ENCODE peak calls at places on chromosomes 12 and 14, in nine cellular contexts. C is fibroblast of mammary gland, O is heart right ventricle, Y is GM12865, G is heart left ventricle, Q is cardiac muscle cell, W is thoracic aorta, L is bronchial epithelial cell, P is WERI-Rb-1. V is an unnamed sample.
A peak's percentile ranks its signal among the peaks of the same experiment; 100 is the strongest.

GRCh38 chr14:24329736-24330135 is 5.1 kb downstream of the ADCY4 start:
- DNase-seq in G (peak; percentile 61), L (no peak), Q (no peak), C (no peak), Y (no peak), O (peak; percentile 50), W (no peak), P (no peak), V (no peak)

GRCh38 chr12:53097564-53098353 is at the start of gene IGFBP6:
- DNase-seq in L (peak; percentile 29), G (peak; percentile 85), W (no peak), Q (peak; percentile 44), C (peak; percentile 34), O (peak; percentile 79), P (peak; percentile 54), Y (peak; percentile 53), V (peak; percentile 88)

GRCh38 chr12:107027304-107028053 is 40.5 kb upstream of the MTERF2 start:
- DNase-seq in C (peak; percentile 94), G (no peak), Q (peak; percentile 96), Y (peak; percentile 72), W (no peak), L (peak; percentile 99), O (no peak), P (no peak), V (peak; percentile 81)

GRCh38 chr12:71090971-71091370 is 66.8 kb downstream of the TSPAN8 start:
- DNase-seq in Y (no peak), C (no peak), W (no peak), P (no peak), Q (no peak), G (no peak), O (no peak), L (peak; percentile 80), V (no peak)

GRCh38 chr12:31850268-31850667 is 108.9 kb upstream of the RESF1 start:
- DNase-seq in L (no peak), C (no peak), Y (no peak), G (no peak), W (no peak), Q (no peak), P (no peak), O (no peak), V (no peak)

GRCh38 chr12:113136990-113137511 is 1.5 kb upstream of the RASAL1 start:
- DNase-seq in C (no peak), P (no peak), O (no peak), L (no peak), Q (no peak), Y (no peak), G (no peak), W (no peak), V (no peak)

GRCh38 chr14:66121859-66122258 is 364.3 kb upstream of the CCDC196 start:
- DNase-seq in O (no peak), G (no peak), Y (no peak), L (no peak), Q (no peak), W (no peak), P (peak; percentile 37), C (no peak), V (no peak)

GRCh38 chr12:12265571-12266388 is 1.1 kb downstream of the LRP6 start:
- DNase-seq in L (peak; percentile 17), O (no peak), C (peak; percentile 40), P (no peak), Y (peak; percentile 52), Q (peak; percentile 57), W (no peak), G (peak; percentile 19), V (peak; percentile 88)

DNA sequence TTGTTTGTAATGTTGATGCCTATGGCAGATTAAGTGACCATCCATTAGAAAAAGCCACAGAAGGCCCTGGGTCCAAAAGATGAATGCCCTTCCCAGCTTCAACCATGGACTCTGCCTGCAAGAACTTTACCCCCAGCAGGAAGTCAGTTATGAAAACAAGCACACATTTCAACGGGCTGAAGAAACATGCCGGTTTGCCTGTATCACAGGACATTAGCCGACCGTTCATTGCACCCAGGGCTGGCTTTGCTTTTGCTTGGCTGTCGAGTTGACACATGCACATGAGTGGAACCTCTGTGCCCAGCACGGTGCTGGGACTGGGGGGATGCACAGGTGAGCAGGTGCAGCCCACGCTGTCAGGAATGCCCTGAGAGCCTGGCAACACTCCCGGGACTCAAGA is 1087.0 kb downstream of the BCL11B start:
- DNase-seq in G (no peak), Q (no peak), W (no peak), P (no peak), L (no peak), C (no peak), Y (no peak), O (no peak), V (no peak)
- H3K4me3 ChIP-seq in G (no peak overlapping the region), Q (no peak overlapping the region), W (no peak overlapping the region), P (no peak overlapping the region), L (no peak overlapping the region), C (no peak overlapping the region), Y (peak overlapping the region; percentile 24), O (no peak overlapping the region), V (no peak overlapping the region)

DNA sequence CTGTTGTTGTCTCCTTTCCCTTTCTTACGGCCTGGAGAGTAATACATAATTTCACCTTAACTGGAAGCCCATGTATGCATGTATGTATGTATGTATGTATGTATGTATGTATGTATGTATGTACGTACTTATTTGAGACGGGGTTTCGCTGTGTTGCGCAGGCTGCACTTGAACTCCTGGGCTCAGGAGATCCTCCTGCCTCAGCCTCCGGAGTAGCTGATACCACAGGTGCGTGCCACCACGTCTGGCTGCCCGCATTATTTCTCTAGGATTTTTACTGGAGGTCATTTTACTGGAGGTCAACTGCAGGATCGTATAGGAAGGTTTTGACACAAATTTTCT is 644 bp upstream of the OS9 start:
- DNase-seq in Q (no peak), G (no peak), P (peak; percentile 11), O (no peak), Y (no peak), W (no peak), C (no peak), L (no peak), V (no peak)
- H3K4me3 ChIP-seq in Q (no peak overlapping the region), G (peak overlapping the region; percentile 86), P (peak overlapping the region; percentile 6), O (peak overlapping the region; percentile 88), Y (peak overlapping the region; percentile 26), W (peak overlapping the region; percentile 89), C (peak overlapping the region; percentile 8), L (no peak overlapping the region), V (peak overlapping the region; percentile 52)

GRCh38 chr12:66916189-66916588 is 237.3 kb upstream of the GRIP1 start:
- DNase-seq in W (no peak), P (no peak), G (no peak), Q (no peak), Y (no peak), O (no peak), C (no peak), L (peak; percentile 93), V (no peak)
- H3K4me3 ChIP-seq in W (no peak overlapping the region), P (no peak overlapping the region), G (no peak overlapping the region), Q (no peak overlapping the region), Y (no peak overlapping the region), O (no peak overlapping the region), C (no peak overlapping the region), L (no peak overlapping the region), V (no peak overlapping the region)

GRCh38 chr12:16499617-16500016 is 106.3 kb downstream of the LMO3 start:
- DNase-seq in C (no peak), Y (no peak), W (no peak), G (no peak), Q (peak; percentile 62), L (no peak), P (no peak), O (no peak), V (no peak)
- H3K4me3 ChIP-seq in C (no peak overlapping the region), Y (no peak overlapping the region), W (no peak overlapping the region), G (no peak overlapping the region), Q (no peak overlapping the region), L (no peak overlapping the region), P (no peak overlapping the region), O (no peak overlapping the region), V (no peak overlapping the region)

DNA sequence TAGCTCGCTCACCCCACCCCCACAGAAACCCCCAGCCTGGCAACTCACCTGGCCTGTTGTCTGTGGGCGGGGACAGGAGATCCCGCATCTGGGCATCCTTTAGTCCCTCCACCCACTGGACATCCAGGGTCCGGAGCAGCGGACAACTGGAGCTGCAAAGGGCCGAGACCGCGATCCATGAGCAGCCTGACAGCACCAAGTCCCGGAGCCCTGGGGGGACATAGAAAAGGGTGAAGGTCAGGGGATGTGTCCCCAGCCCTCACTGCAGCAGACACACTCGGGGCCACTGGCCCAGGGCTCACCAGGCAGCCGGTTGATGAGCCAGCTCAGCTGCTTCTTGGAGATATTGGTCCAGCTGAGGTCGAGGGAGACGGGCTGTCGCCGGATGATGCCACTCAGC is 40.9 kb downstream of the RNF34 start:
- DNase-seq in W (no peak), C (no peak), G (no peak), Q (no peak), O (no peak), P (no peak), Y (no peak), L (no peak), V (no peak)
- H3K4me3 ChIP-seq in W (no peak overlapping the region), C (no peak overlapping the region), G (no peak overlapping the region), Q (no peak overlapping the region), O (no peak overlapping the region), P (no peak overlapping the region), Y (no peak overlapping the region), L (no peak overlapping the region), V (no peak overlapping the region)

DNA sequence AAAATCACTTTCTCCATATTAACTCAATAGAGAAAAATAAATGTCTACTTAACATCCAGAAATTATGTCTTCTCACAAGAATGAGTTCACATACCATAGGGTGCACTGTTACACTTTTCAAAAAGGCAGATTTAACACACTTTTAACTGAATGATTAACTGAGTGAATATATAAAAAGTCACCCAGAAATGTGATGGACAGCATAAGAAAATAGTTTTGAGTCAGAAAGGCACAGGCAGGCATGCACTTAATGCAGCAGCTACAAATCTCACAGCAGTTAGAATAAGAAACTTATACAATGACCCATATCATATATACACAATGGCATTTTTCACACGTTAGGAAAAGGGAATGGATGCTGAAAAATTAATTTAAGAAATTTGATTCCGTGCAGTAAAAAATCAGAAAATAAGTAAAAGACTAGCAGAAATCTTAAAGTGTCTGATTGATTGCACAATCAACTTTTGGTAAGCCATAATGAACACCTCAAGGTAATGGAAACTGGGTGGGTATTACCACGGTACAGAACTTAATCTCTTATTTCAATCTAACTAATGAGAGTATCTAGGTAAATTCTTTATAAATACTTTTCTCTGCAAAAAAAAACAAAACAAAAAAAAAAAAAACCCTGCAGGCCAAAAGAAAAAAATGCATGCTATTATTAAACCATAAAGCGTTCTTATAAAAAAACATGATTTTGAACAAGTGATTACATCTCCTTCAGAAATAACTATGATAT is 3.5 kb downstream of the MED13L start:
- DNase-seq in G (no peak), O (no peak), W (no peak), P (no peak), Q (no peak), L (no peak), C (no peak), Y (no peak), V (no peak)
- H3K4me3 ChIP-seq in G (no peak overlapping the region), O (no peak overlapping the region), W (peak overlapping the region; percentile 95), P (no peak overlapping the region), Q (peak overlapping the region; percentile 58), L (no peak overlapping the region), C (no peak overlapping the region), Y (no peak overlapping the region), V (peak overlapping the region; percentile 13)